ENCODE peak calls at places on chromosomes 12 and 14, in four cellular contexts. S is CMK, O is lower lobe of right lung, H is EL. Z is an unnamed sample.

GRCh38 chr14:39097159-39097558 is 5.9 kb downstream of the SEC23A start:
- DNase-seq in S (no peak), O (no peak), H (peak), Z (no peak)

GRCh38 chr12:77097846-77098245 is 32.5 kb upstream of the E2F7 start:
- DNase-seq in S (no peak), H (no peak), O (no peak), Z (no peak)

GRCh38 chr14:35425850-35426249 is 21.3 kb upstream of the NFKBIA start:
- DNase-seq in S (no peak), H (no peak), O (no peak), Z (no peak)

GRCh38 chr12:122363782-122364181 is 58.7 kb downstream of the CLIP1 start:
- DNase-seq in H (no peak), S (no peak), O (no peak), Z (no peak)

GRCh38 chr14:60760648-60761364 is 26.2 kb downstream of the MNAT1 start:
- DNase-seq in O (no peak), H (no peak), S (no peak), Z (no peak)

GRCh38 chr12:19946549-19946948 is 421.8 kb upstream of the PDE3A start:
- DNase-seq in H (peak), O (no peak), S (no peak), Z (no peak)

GRCh38 chr12:30450872-30451271 is 244.8 kb downstream of the IPO8 start:
- DNase-seq in O (no peak), S (no peak), H (peak), Z (no peak)

GRCh38 chr12:91388573-91388972 is 206.0 kb upstream of the DCN start:
- DNase-seq in O (no peak), H (no peak), S (no peak), Z (no peak)

GRCh38 chr12:12087693-12088034 is 16.9 kb downstream of the BCL2L14 start:
- DNase-seq in H (no peak), O (no peak), S (no peak), Z (no peak)

GRCh38 chr12:47743311-47743860 is 15.3 kb downstream of the RAPGEF3 start:
- DNase-seq in S (no peak), H (no peak), O (no peak), Z (no peak)

GRCh38 chr14:76844223-76844622 is 18.0 kb downstream of the LRRC74A start:
- DNase-seq in O (peak), S (peak), H (peak), Z (peak)

GRCh38 chr12:112121780-112122565 is 3.4 kb upstream of the TRAFD1 start:
- DNase-seq in O (peak), H (peak), S (no peak), Z (no peak)

GRCh38 chr12:64240781-64241180 is 18.7 kb upstream of the KICS2 start:
- DNase-seq in H (no peak), O (no peak), S (no peak), Z (no peak)

GRCh38 chr14:94601961-94602391 is 10.2 kb upstream of the SERPINA3 start:
- DNase-seq in H (peak), S (no peak), O (no peak), Z (no peak)